ENCODE peak calls at places on chromosomes 6 and 20, in six cellular contexts. V is GM12865; K is NCI-H2227 treated with DMSO at 0.1 percent for 48 hours; U is BJ; F is stimulated activated CD8-positive, alpha-beta memory T cell treated with anti-CD3 and anti-CD28 coated beads, Interleukin-15, amount 100 ng/mL, for 1 hour; J is Calu3. H is an unnamed sample.

GRCh38 chr6:87929843-87930288 is 117.8 kb upstream of the SPACA1 start:
- DNase-seq in V (peak; percentile 92), K (peak; percentile 61), U (peak; percentile 23), F (peak; percentile 14), J (peak; percentile 84), H (peak; percentile 68)

GRCh38 chr20:3646651-3647050 is 16.5 kb downstream of the GFRA4 start:
- DNase-seq in V (no peak), K (no peak), U (no peak), F (no peak), J (no peak), H (no peak)

GRCh38 chr20:53028337-53029007 is 56.3 kb downstream of the TSHZ2 start:
- DNase-seq in V (no peak), K (no peak), U (no peak), F (no peak), J (no peak), H (no peak)

GRCh38 chr6:111024661-111025060 is 42.8 kb downstream of the RPF2 start:
- DNase-seq in V (no peak), K (no peak), U (no peak), F (no peak), J (no peak), H (no peak)

GRCh38 chr20:57749131-57749690 is 39.4 kb upstream of the PMEPA1 start:
- DNase-seq in V (no peak), K (no peak), U (no peak), F (no peak), J (no peak), H (no peak)

GRCh38 chr6:70221025-70221714 is 81.7 kb downstream of the COL9A1 start:
- DNase-seq in V (peak; percentile 23), K (peak; percentile 30), U (no peak), F (no peak), J (peak; percentile 28), H (peak; percentile 50)

GRCh38 chr6:27368202-27368601 is 20.4 kb upstream of the ZNF391 start:
- DNase-seq in V (no peak), K (no peak), U (no peak), F (no peak), J (no peak), H (no peak)

GRCh38 chr6:45424628-45424955 is 46.9 kb upstream of the SUPT3H start:
- DNase-seq in V (no peak), K (no peak), U (no peak), F (no peak), J (no peak), H (no peak)

GRCh38 chr6:219641-220198 is 72.6 kb upstream of the DUSP22 start:
- DNase-seq in V (peak; percentile 69), K (no peak), U (no peak), F (no peak), J (peak; percentile 17), H (no peak)

GRCh38 chr6:18362058-18362561 is 25.0 kb upstream of the RNF144B start:
- DNase-seq in V (no peak), K (no peak), U (peak; percentile 88), F (no peak), J (no peak), H (no peak)

H was measured in GM13977.